ENCODE peak calls at places on chromosomes 1 and 21, in four cellular contexts. One of them, this sample, is unnamed.

GRCh38 chr1:15848929-15849774 is 1.6 kb downstream of the SPEN start:
- DNase-seq in HEK293T: peak
- DNase-seq in glutamatergic neuron: peak
- DNase-seq in mesenchymal stem cell: peak
- DNase-seq in this sample: peak

GRCh38 chr1:113388017-113388620 is 2.2 kb upstream of the MAGI3 start:
- DNase-seq in HEK293T: no peak
- DNase-seq in glutamatergic neuron: no peak
- DNase-seq in mesenchymal stem cell: no peak
- DNase-seq in this sample: no peak

GRCh38 chr1:79151006-79151796 is 144.7 kb upstream of the ADGRL4 start:
- DNase-seq in mesenchymal stem cell: peak
- DNase-seq in HEK293T: no peak
- DNase-seq in glutamatergic neuron: no peak
- DNase-seq in this sample: no peak

GRCh38 chr1:3351300-3352083 is 103.0 kb upstream of the ARHGEF16 start:
- DNase-seq in glutamatergic neuron: no peak
- DNase-seq in mesenchymal stem cell: no peak
- DNase-seq in HEK293T: no peak
- DNase-seq in this sample: no peak

GRCh38 chr1:36586146-36586545 is 103.4 kb upstream of the CSF3R start:
- DNase-seq in mesenchymal stem cell: no peak
- DNase-seq in glutamatergic neuron: peak
- DNase-seq in HEK293T: no peak
- DNase-seq in this sample: no peak

GRCh38 chr21:41745026-41745820 is 21.6 kb downstream of the RIPK4 start:
- DNase-seq in HEK293T: no peak
- DNase-seq in mesenchymal stem cell: no peak
- DNase-seq in glutamatergic neuron: no peak
- DNase-seq in this sample: no peak

GRCh38 chr1:91653183-91653582 is 152.5 kb downstream of the CDC7 start:
- DNase-seq in HEK293T: no peak
- DNase-seq in mesenchymal stem cell: no peak
- DNase-seq in glutamatergic neuron: no peak
- DNase-seq in this sample: no peak

GRCh38 chr21:46515109-46515508 is 56.4 kb downstream of the DIP2A start:
- DNase-seq in glutamatergic neuron: no peak
- DNase-seq in mesenchymal stem cell: no peak
- DNase-seq in HEK293T: no peak
- DNase-seq in this sample: no peak

GRCh38 chr1:55539652-55540512 is 324.7 kb upstream of the USP24 start:
- DNase-seq in HEK293T: no peak
- DNase-seq in mesenchymal stem cell: no peak
- DNase-seq in glutamatergic neuron: no peak
- DNase-seq in this sample: no peak

GRCh38 chr1:101567582-101568189 is 330.9 kb downstream of the S1PR1 start:
- DNase-seq in HEK293T: peak
- DNase-seq in mesenchymal stem cell: peak
- DNase-seq in glutamatergic neuron: peak
- DNase-seq in this sample: peak

GRCh38 chr1:113142791-113143190 is 69.8 kb downstream of the LRIG2 start:
- DNase-seq in mesenchymal stem cell: no peak
- DNase-seq in HEK293T: no peak
- DNase-seq in glutamatergic neuron: no peak
- DNase-seq in this sample: no peak

GRCh38 chr1:206912445-206913095 is 9.2 kb downstream of the FCMR start:
- DNase-seq in HEK293T: peak
- DNase-seq in mesenchymal stem cell: peak
- DNase-seq in glutamatergic neuron: peak
- DNase-seq in this sample: peak

GRCh38 chr1:99277066-99277465 is 12.8 kb downstream of the PLPPR4 start:
- DNase-seq in glutamatergic neuron: no peak
- DNase-seq in mesenchymal stem cell: no peak
- DNase-seq in HEK293T: no peak
- DNase-seq in this sample: no peak

GRCh38 chr1:201255470-201256362 is 27.6 kb upstream of the PKP1 start:
- DNase-seq in mesenchymal stem cell: no peak
- DNase-seq in glutamatergic neuron: no peak
- DNase-seq in HEK293T: peak
- DNase-seq in this sample: no peak

GRCh38 chr1:234607091-234608025 is 2.6 kb downstream of the IRF2BP2 start:
- DNase-seq in mesenchymal stem cell: peak
- DNase-seq in glutamatergic neuron: peak
- DNase-seq in HEK293T: no peak
- DNase-seq in this sample: peak

GRCh38 chr1:64112281-64112680 is 91.1 kb upstream of the UBE2U start:
- DNase-seq in mesenchymal stem cell: peak
- DNase-seq in HEK293T: no peak
- DNase-seq in glutamatergic neuron: no peak
- DNase-seq in this sample: no peak

GRCh38 chr1:18901952-18902522 is 318 bp downstream of the ALDH4A1 start:
- DNase-seq in glutamatergic neuron: no peak
- DNase-seq in mesenchymal stem cell: peak
- DNase-seq in HEK293T: peak
- DNase-seq in this sample: no peak

GRCh38 chr1:188904201-188904600 is 1573.5 kb downstream of the BRINP3 start:
- DNase-seq in HEK293T: no peak
- DNase-seq in glutamatergic neuron: no peak
- DNase-seq in mesenchymal stem cell: peak
- DNase-seq in this sample: no peak

This sample was measured in endothelial cell.